ENCODE peak calls at places on chromosomes 16 and 17, in six cellular contexts. N, X, F, C, J and B are unnamed samples.

GRCh38 chr17:79975498-79976134 is 60.1 kb downstream of the TBC1D16 start:
- DNase-seq in N (no peak), X (no peak), F (peak), C (peak), J (no peak), B (peak)

GRCh38 chr17:10125761-10126553 is 72.4 kb downstream of the GAS7 start:
- DNase-seq in N (no peak), X (peak), F (no peak), C (no peak), J (peak), B (no peak)

GRCh38 chr17:18066866-18067265 is 20.9 kb upstream of the DRG2 start:
- DNase-seq in N (no peak), X (no peak), F (no peak), C (no peak), J (no peak), B (no peak)

GRCh38 chr16:78659216-78659615 is 559.8 kb downstream of the WWOX start:
- DNase-seq in N (no peak), X (no peak), F (no peak), C (no peak), J (no peak), B (no peak)

GRCh38 chr17:16215002-16215272 is 397 bp downstream of the NCOR1 start:
- DNase-seq in N (peak), X (peak), F (peak), C (peak), J (no peak), B (peak)

GRCh38 chr16:11631214-11631613 is 37.0 kb upstream of the SNN start:
- DNase-seq in N (no peak), X (no peak), F (no peak), C (no peak), J (no peak), B (no peak)

GRCh38 chr17:52106638-52107261 is 51.8 kb downstream of the CA10 start:
- DNase-seq in N (peak), X (peak), F (peak), C (peak), J (peak), B (no peak)

GRCh38 chr16:75116081-75116910 is at the start of gene LDHD:
- DNase-seq in N (peak), X (peak), F (peak), C (peak), J (peak), B (peak)

GRCh38 chr17:73924488-73925186 is 278.8 kb upstream of the RPL38 start:
- DNase-seq in N (no peak), X (peak), F (no peak), C (no peak), J (no peak), B (no peak)

GRCh38 chr17:4566785-4567184 is 6.4 kb upstream of the GGT6 start:
- DNase-seq in N (no peak), X (peak), F (peak), C (no peak), J (peak), B (no peak)

GRCh38 chr17:62925267-62925836 is 40.7 kb upstream of the TANC2 start:
- DNase-seq in N (no peak), X (no peak), F (no peak), C (no peak), J (no peak), B (no peak)

GRCh38 chr17:29241015-29241963 is 5.4 kb upstream of the CRYBA1 start:
- DNase-seq in N (peak), X (peak), F (no peak), C (no peak), J (peak), B (no peak)

GRCh38 chr16:6335072-6335471 is 997.6 kb upstream of the RBFOX1 start:
- DNase-seq in N (no peak), X (peak), F (no peak), C (no peak), J (no peak), B (no peak)

GRCh38 chr17:57406981-57407286 is 150.6 kb downstream of the MSI2 start:
- DNase-seq in N (no peak), X (no peak), F (no peak), C (no peak), J (no peak), B (no peak)
- H3K27ac ChIP-seq in N (no peak), X (peak), F (no peak), C (peak), J (no peak), B (no peak)

DNA sequence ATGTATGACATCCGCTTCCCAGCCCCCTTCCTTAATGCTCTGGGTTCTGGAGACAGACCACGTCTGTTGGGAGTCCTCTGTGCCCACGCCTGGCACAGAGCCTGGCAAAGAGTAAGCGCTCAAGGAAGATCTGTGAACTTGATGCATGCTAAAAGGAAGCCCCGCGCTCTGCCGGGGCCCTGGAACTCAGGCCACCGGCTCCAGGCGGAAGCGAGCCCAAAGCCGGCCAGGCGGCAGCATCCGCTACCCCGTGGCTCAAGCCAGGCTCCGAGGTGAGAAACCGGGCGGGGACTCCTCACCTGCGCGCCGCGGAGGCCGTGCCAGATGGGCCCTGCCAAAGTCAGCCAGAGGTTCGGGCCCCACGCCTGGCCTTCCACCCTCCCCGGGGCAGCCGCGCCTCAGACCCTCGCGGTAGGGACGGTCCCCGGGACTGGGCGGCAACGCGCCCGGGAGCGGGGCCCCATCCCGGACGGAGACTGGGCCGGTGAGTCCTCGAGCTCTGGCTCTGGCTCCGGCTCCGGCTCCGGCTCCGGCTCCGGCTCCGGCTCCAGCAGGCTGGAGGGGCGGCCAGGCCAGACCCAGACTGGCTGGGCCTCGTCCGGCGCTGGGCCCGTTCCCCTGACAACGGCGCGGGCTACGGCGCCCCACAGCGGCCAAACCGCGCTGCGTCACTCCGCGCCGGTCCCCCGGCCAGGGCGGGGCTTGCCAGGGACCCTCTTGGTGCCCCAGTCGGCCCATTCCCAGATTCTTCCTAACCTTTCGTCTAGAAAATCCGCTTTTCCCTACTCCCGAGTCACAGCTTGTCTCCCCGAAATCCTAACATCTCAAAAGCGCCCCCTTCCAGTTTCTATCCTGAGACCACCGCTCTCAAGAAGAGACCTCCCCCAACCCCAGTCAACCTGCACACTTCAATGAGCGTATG is at the start of gene ZDHHC1:
- DNase-seq in N (peak), X (peak), F (peak), C (peak), J (peak), B (peak)
- H3K4me3 ChIP-seq in N (peak), X (peak), F (peak), C (peak), J (peak), B (peak)

GRCh38 chr16:53100131-53100748 is 45.4 kb downstream of the CHD9 start:
- DNase-seq in N (no peak), X (no peak), F (no peak), C (no peak), J (no peak), B (no peak)

GRCh38 chr16:53103811-53104210 is 49.0 kb downstream of the CHD9 start:
- DNase-seq in N (no peak), X (no peak), F (no peak), C (no peak), J (no peak), B (no peak)

GRCh38 chr16:53098526-53099317 is 43.9 kb downstream of the CHD9 start:
- DNase-seq in N (peak), X (peak), F (peak), C (peak), J (peak), B (peak)

GRCh38 chr16:53099318-53100130 is 44.7 kb downstream of the CHD9 start:
- DNase-seq in N (peak), X (peak), F (peak), C (peak), J (peak), B (peak)

DNA sequence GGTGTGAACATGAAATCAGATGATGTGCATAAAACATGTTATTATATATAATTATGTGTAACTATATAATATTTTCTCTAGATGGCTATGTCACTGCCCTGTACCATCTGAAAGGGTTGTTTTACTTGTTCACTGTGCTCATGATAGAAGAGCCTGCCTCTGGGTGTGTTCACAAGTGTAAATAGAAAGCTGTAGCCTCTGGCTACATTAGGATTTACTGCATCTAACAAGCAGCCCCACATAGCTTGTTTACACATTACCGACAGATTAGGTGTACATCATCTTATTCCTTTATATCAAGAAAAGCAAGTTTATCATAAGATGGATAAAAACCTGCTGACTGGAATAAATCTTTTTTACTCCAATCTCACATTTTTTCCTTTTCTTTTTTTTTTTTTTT is 46.1 kb downstream of the CHD9 start:
- DNase-seq in N (no peak), X (no peak), F (no peak), C (no peak), J (no peak), B (no peak)
- H3K27ac ChIP-seq in N (peak), X (no peak), F (peak), C (peak), J (no peak), B (no peak)

GRCh38 chr16:50201784-50202183 is 48.7 kb downstream of the TENT4B start:
- DNase-seq in N (no peak), X (no peak), F (no peak), C (no peak), J (no peak), B (no peak)

GRCh38 chr16:50198802-50199410 is 45.8 kb downstream of the TENT4B start:
- DNase-seq in N (no peak), X (no peak), F (no peak), C (no peak), J (no peak), B (no peak)

GRCh38 chr16:50204426-50205108 is 51.5 kb downstream of the TENT4B start:
- DNase-seq in N (no peak), X (no peak), F (no peak), C (no peak), J (no peak), B (no peak)

GRCh38 chr16:50203681-50204080 is 50.6 kb downstream of the TENT4B start:
- DNase-seq in N (no peak), X (no peak), F (no peak), C (no peak), J (no peak), B (no peak)

DNA sequence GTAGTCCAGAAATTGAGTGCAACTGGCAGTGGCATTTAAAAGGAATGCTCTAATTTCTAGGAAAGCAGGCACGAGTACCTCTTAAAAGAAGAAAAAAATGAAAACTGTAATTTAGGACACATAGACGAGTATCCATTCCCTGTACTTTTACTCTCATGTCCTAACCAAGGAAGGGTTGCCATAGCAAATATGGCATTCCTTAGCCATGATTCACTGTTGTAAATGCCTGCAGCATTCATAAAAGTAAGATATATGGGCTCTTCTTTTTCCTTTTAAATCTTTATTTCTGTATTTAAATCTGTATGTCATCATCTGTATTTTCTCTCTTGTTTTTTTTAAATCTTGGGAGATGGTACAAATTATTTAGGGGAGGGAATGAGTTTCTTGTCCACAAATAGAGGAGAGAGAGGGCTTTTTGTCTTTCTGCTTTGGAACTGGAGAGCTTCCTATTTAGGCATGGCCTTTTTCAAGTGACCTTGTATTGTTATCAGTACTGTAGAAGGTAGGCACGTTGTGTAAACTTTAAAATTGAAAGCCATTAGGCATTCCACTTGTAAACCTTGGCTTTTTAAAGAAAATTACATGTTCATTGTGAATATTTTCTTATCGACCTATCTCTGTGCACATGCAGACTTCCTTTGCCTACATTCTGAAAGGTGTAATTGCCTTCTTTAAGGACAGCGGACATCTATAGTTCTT is 50.0 kb downstream of the TENT4B start:
- DNase-seq in N (no peak), X (no peak), F (no peak), C (no peak), J (peak), B (no peak)
- H3K4me3 ChIP-seq in N (no peak), X (no peak), F (no peak), C (no peak), J (no peak), B (no peak)

DNA sequence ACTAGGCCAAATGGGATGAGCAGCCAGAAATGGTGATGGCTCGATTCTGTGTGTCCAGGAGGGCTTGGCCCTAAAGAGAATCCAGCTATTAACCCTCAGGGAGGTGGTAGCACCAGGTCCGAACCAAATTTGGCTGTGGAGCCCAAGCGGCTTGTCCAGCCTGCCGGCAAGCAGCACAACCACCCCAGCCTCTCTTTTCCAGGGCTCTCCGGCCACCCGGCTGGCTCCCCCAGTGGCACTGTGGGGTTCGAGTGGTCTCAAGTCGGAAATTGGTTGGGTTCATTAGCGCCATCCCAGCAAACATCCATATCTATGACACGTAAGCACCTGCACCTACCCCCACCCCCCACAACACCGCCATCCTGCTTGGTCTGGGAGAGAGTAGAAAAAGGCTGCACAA is 35.4 kb downstream of the PLCD3 start:
- DNase-seq in N (no peak), X (no peak), F (no peak), C (no peak), J (no peak), B (no peak)
- H3K27ac ChIP-seq in N (peak), X (no peak), F (no peak), C (peak), J (no peak), B (no peak)

GRCh38 chr17:45395569-45396415 is 36.9 kb downstream of the ARHGAP27 start:
- DNase-seq in N (no peak), X (no peak), F (no peak), C (no peak), J (no peak), B (no peak)
- H3K4me3 ChIP-seq in N (peak), X (no peak), F (peak), C (peak), J (no peak), B (no peak)

GRCh38 chr16:54245788-54246453 is 40.7 kb downstream of the IRX3 start:
- DNase-seq in N (no peak), X (no peak), F (no peak), C (no peak), J (no peak), B (no peak)

GRCh38 chr16:54241525-54241924 is 45.1 kb downstream of the IRX3 start:
- DNase-seq in N (no peak), X (no peak), F (peak), C (no peak), J (no peak), B (no peak)

GRCh38 chr16:54246454-54246821 is 40.1 kb downstream of the IRX3 start:
- DNase-seq in N (no peak), X (no peak), F (peak), C (no peak), J (no peak), B (no peak)

GRCh38 chr16:54242199-54242598 is 44.4 kb downstream of the IRX3 start:
- DNase-seq in N (no peak), X (peak), F (peak), C (no peak), J (no peak), B (no peak)

DNA sequence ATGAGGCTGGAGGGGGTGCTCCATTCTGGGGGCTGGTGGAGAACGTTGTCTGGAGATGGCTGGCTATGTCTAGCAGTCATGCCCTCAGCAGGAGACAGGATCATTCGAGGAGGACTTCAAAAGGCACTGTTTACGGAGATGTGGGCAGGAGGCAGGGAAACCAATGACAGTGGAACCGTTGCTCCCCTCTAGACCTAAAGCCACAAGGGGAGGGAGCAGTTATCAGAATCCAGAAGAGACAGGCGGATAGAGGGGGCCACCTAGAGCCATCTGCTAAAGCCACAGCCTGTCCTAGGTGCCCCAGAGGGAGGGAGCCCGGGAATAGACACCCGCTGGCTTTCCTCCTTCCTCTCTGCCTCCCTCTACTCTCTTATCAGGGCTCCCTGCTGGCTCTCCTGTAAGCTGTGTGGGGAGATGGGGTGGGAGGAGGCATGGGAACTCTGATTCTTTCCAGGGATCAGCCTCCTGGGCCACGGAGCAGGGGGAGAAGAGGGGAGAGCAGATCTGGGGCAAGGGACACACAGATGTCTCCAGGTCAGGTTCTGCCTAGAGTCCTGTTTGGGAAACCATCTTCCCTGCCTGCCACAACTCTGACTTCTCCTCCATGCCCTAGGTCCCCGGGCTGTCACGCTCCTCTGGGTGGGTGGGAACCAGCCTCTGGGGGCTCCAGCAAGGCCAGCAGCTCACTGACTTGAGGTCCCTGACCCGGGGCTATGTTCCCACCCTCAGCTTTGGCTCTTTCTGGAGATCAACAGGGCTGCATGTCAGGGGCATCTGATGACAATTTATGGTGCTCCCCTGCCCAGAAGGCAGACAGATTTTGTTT is 42.3 kb downstream of the IRX3 start:
- DNase-seq in N (no peak), X (no peak), F (peak), C (no peak), J (no peak), B (no peak)
- H3K27ac ChIP-seq in N (no peak), X (no peak), F (no peak), C (no peak), J (no peak), B (no peak)

DNA sequence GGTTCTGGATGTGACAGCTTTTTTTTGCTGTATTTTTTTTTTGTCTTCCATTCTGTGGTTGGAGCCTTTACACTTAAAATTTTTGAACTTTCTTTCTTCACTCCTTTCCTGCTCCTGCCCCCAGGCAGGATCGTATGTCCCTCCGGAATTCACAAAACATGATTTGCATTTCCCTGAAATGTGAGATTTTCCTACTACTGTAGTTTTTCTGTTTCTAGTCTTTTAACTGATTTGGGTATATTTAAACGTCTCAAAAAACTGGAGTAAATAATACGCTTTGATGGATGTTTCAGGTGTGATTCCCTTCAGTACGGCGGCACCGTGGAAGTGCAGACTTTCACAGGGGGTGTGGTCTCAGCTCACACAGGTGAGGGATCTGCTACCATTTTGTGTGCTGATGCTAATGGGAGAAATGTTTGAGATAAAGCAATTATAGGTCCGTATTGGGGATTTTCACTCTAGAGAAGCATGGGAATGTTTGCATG is 686 bp downstream of the SRCAP start:
- DNase-seq in N (no peak), X (no peak), F (no peak), C (no peak), J (no peak), B (no peak)
- H3K4me3 ChIP-seq in N (peak), X (peak), F (peak), C (peak), J (peak), B (peak)

DNA sequence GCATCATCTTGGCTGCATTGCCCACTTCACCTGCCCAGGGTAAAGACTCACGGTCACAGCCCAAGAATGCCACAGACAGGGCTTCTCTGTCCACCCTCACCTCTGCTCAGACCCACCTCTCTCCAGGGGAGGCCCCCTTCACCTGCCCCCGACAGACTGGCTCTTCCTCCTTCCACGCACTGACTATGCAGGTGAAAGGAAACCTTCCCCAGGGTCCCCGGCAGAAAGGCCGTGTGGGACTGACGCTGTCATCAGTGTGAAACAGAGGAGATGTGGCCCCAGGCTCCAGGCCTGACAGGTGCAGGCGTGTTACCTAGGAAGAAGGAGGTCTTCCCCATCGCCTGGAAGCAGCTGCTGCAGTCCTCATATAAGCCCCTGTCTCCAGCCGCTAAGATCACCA is 9.3 kb upstream of the ROGDI start:
- DNase-seq in N (no peak), X (no peak), F (no peak), C (no peak), J (no peak), B (no peak)
- H3K27ac ChIP-seq in N (no peak), X (no peak), F (no peak), C (no peak), J (no peak), B (no peak)